ENCODE peak calls at places on chromosomes 3 and 15, in four cellular contexts. J, G, R and W are unnamed samples.

GRCh38 chr3:43883729-43884396 is 193.1 kb downstream of the ABHD5 start:
- DNase-seq in J (no peak), G (peak; percentile 55), R (no peak), W (no peak)

GRCh38 chr15:46897266-46897665 is 820.0 kb upstream of the SEMA6D start:
- DNase-seq in J (no peak), G (no peak), R (no peak), W (no peak)

GRCh38 chr3:31934018-31934417 is 47.0 kb downstream of the OSBPL10 start:
- DNase-seq in J (no peak), G (no peak), R (no peak), W (no peak)

GRCh38 chr3:105878061-105878460 is 9.2 kb upstream of the CBLB start:
- DNase-seq in J (no peak), G (no peak), R (no peak), W (no peak)

GRCh38 chr3:123485551-123485950 is 36.7 kb upstream of the ADCY5 start:
- DNase-seq in J (no peak), G (no peak), R (no peak), W (no peak)

GRCh38 chr15:63920504-63921178 is 86.9 kb upstream of the HERC1 start:
- DNase-seq in J (no peak), G (no peak), R (no peak), W (no peak)

GRCh38 chr3:52931889-52932288 is 34.5 kb upstream of the STIMATE start:
- DNase-seq in J (no peak), G (no peak), R (no peak), W (no peak)

GRCh38 chr3:110227987-110228386 is 843.6 kb upstream of the NECTIN3 start:
- DNase-seq in J (no peak), G (no peak), R (no peak), W (no peak)

GRCh38 chr3:186609247-186609868 is 3.5 kb upstream of the AHSG start:
- DNase-seq in J (peak; percentile 72), G (no peak), R (peak; percentile 67), W (no peak)

GRCh38 chr15:40258544-40258943 is 19.7 kb downstream of the PAK6 start:
- DNase-seq in J (no peak), G (no peak), R (no peak), W (no peak)

GRCh38 chr3:139893264-139893962 is 41.6 kb upstream of the CLSTN2 start:
- DNase-seq in J (no peak), G (no peak), R (no peak), W (no peak)

GRCh38 chr15:70762469-70763119 is 764 bp downstream of the UACA start:
- DNase-seq in J (peak; percentile 63), G (no peak), R (peak; percentile 70), W (peak; percentile 16)

GRCh38 chr3:45603226-45603625 is 8.7 kb downstream of the LIMD1 start:
- DNase-seq in J (no peak), G (no peak), R (no peak), W (no peak)

GRCh38 chr15:88744548-88745020 is 58.7 kb upstream of the ACAN start:
- DNase-seq in J (no peak), G (no peak), R (no peak), W (no peak)

GRCh38 chr15:42491540-42492225 is 742 bp upstream of the ZNF106 start:
- DNase-seq in J (peak; percentile 41), G (peak; percentile 46), R (no peak), W (no peak)

GRCh38 chr3:41190509-41191284 is 8.6 kb upstream of the CTNNB1 start:
- DNase-seq in J (no peak), G (no peak), R (no peak), W (peak; percentile 29)

DNA sequence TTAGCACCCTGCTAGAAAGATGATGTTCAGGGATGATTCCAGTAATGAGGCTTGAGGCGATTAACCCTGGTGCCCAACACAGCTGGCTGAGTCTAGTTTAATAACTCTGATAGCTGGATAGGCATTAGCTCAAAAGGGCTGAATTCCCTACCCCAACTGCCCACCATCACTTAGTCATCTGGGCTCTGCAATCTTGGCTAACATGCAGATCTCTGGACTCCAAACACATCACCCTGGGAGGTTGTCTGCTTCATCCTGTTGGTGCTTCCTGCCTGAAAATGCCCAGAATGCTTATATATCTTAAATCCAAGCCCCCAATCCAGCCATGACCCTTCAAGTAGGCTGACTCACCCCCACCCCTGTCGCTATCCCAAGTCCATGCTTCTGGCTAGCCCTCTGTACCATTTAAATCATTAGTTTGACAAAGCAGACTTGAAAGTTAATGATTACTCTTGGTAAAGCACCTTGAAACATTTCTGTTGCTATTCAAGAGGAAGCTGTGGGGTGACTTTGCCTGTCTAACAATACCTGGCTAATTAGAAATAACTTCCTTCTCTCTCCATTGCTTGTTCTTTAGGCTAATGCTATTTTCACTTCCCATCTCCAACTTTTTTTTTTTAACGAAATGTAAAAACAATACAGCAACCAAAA is 107.0 kb upstream of the RORA start:
- DNase-seq in J (no peak), G (no peak), R (no peak), W (no peak)
- TF ChIP-seq CTCF in J (no peak), G (no peak), R (no peak), W (no peak)

GRCh38 chr3:151430821-151431484 is 29.9 kb downstream of the IGSF10 start:
- DNase-seq in J (no peak), G (no peak), R (no peak), W (no peak)
- H3K4me3 ChIP-seq in J (no peak overlapping the region), G (no peak overlapping the region), R (no peak overlapping the region), W (no peak overlapping the region)

DNA sequence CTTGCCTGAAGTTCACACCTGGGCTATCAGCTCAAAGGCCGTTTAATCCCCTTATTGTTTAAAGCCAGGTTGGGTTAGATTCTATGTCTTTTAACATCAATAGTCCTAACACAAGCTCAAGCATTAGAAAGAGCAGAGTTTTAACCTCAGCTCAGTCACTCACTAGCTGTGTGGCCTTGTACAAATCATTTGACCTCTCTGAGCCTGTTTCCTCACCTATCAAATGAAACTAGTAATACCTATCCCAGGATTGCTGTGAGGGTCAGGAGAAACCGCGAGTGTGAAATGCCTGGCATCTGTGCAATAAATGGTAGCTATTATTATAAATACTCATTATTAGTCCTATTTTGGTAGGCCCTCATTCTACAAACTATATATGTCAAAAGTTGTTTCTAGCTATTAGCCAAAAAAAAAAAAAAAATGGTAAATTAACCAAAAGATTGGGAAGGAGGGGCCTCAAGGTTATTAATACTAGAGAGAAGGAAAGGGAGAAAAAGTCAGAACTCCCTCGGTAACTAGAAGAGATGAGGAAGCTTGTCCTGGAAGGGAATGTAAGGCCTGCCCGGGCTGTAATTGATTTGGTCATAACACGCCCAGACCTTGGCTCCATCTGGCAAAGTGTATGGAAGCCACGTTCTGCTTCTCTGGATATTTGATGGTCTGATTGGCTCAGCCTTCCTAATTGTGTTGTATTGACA is 510.5 kb upstream of the PROK2 start:
- DNase-seq in J (no peak), G (no peak), R (no peak), W (no peak)
- H3K36me3 ChIP-seq in J (no peaks in the 10 kb centered on the region), G (no peaks in the 10 kb centered on the region), R (no peaks in the 10 kb centered on the region), W (no peaks in the 10 kb centered on the region)

DNA sequence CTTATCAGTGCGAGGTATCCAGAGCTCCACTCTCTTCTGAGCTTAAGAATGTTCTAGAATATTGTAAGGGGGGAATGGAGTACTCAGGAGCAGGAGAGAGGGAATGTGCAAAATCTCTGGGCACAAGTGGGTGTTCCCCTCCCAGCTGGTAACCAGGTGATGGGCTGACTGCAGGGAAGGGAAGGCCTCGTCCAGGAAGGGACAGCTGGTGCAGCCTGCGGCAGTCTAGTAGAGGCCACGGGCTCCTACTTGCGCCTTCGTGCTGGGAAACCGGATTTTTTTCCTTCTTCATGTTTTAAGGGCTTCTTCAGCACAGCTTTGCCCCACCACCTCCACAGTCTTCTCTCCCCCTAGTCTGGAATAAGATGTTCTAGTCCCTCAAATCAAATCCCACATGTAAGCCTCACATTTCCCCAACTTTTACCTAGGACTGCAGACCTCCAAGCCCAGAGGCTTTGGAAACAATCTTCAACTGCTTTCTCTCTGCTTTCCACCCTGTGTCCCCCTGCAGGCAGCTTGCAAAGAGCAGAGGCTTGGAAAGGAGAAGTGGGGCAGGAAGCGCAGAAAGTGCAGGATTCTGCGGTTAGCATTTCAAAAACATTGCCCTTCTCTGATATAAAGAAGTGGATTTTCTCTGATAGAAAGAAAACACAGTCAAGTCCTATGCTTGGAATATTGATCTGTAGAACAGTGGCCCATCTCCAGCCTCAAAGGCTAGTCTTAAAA is 11.9 kb upstream of the CGNL1 start:
- DNase-seq in J (no peak), G (no peak), R (no peak), W (no peak)
- TF ChIP-seq CTCF in J (no peak), G (no peak), R (no peak), W (no peak)